ENCODE peak calls at places on chromosomes 16 and 17, in four cellular contexts. B is WTC11, A is tibial artery, E is esophagus squamous epithelium. D is an unnamed sample.

GRCh38 chr17:65515959-65516948 is 45.2 kb downstream of the AXIN2 start:
- DNase-seq in B (no peak), A (peak; percentile 50), E (no peak), D (no peak)

GRCh38 chr16:22789281-22789945 is 24.5 kb upstream of the HS3ST2 start:
- DNase-seq in B (no peak), A (no peak), E (no peak), D (no peak)

GRCh38 chr17:6575596-6575988 is 19.2 kb upstream of the PITPNM3 start:
- DNase-seq in B (no peak), A (no peak), E (no peak), D (no peak)

GRCh38 chr17:57016066-57016763 is 38.3 kb downstream of the SCPEP1 start:
- DNase-seq in B (peak; percentile 21), A (no peak), E (no peak), D (no peak)

GRCh38 chr17:496761-497586 is 144.4 kb upstream of the RPH3AL start:
- DNase-seq in B (no peak), A (no peak), E (no peak), D (no peak)

GRCh38 chr16:26762596-26762995 is 304.1 kb upstream of the C16orf82 start:
- DNase-seq in B (peak; percentile 12), A (no peak), E (no peak), D (no peak)

GRCh38 chr16:88005148-88005547 is 53.9 kb downstream of the BANP start:
- DNase-seq in B (peak; percentile 63), A (peak; percentile 39), E (no peak), D (no peak)

GRCh38 chr17:35898283-35899070 is 18.3 kb upstream of the CCL5 start:
- DNase-seq in B (no peak), A (peak; percentile 56), E (no peak), D (no peak)

GRCh38 chr17:79372470-79373238 is 238.2 kb downstream of the RBFOX3 start:
- DNase-seq in B (no peak), A (no peak), E (no peak), D (no peak)

GRCh38 chr17:17156107-17156506 is 50.0 kb downstream of the PLD6 start:
- DNase-seq in B (no peak), A (no peak), E (no peak), D (no peak)

GRCh38 chr16:89138843-89139520 is 32.6 kb upstream of the CDH15 start:
- DNase-seq in B (no peak), A (no peak), E (no peak), D (no peak)

DNA sequence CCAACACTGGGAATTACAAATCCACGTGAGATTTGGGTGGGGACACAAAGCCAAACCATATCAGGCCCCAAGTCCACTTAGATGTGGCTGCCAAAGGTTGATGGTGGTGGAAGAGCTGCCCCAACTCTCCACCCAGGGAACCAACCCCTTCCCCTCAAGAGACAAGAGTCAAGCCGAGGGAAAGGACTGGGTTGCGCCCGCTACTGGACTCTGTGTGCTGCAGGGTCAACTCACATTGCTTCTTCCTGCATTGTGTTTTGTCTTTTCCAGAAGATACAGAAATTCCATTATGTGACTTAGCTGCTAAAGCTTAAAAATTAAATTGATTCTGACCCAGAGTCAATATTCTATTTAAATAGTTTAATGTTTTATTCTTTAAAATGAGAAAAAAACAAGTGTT is 58.5 kb downstream of the ADAMTS18 start:
- DNase-seq in B (peak; percentile 59), A (no peak), E (no peak), D (no peak)
- TF ChIP-seq CTCF in B (peak; percentile 72), A (no peak), E (no peak), D (no peak)

DNA sequence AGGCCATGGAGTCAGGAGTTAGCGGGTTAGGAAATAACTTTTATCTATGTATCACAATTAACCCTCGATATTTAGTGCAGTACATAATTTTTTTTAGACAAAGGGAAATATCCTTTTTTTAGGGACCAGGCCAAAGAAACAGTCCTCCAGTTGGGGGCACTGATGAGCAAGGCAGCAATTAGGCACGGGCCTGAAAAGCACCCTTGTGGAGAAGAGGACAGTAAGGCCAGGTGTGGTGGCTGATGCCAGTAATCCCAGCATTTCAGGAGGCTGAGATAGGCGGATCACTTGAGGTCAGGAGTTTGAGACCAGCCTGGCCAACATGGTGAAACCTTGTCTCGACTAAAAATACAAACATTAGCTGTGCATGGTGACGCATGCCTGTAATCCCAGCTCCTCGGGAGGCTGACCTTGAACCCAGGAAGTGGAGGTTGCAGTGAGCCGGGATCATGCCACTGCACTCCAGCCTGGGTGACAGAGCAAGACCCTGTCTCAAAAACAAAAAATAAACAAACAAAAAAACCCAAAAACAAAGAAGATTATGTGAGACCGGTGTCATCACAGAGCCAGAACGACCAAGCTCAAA is 158.3 kb upstream of the NOL11 start:
- DNase-seq in B (peak; percentile 51), A (no peak), E (no peak), D (no peak)
- TF ChIP-seq CTCF in B (peak; percentile 28), A (no peak), E (no peak), D (peak; percentile 17)

GRCh38 chr17:38910325-38910724 is 15.1 kb upstream of the LASP1NB start:
- DNase-seq in B (no peak), A (no peak), E (no peak), D (no peak)
- TF ChIP-seq CTCF in B (no peak), A (no peak), E (no peak), D (no peak)

DNA sequence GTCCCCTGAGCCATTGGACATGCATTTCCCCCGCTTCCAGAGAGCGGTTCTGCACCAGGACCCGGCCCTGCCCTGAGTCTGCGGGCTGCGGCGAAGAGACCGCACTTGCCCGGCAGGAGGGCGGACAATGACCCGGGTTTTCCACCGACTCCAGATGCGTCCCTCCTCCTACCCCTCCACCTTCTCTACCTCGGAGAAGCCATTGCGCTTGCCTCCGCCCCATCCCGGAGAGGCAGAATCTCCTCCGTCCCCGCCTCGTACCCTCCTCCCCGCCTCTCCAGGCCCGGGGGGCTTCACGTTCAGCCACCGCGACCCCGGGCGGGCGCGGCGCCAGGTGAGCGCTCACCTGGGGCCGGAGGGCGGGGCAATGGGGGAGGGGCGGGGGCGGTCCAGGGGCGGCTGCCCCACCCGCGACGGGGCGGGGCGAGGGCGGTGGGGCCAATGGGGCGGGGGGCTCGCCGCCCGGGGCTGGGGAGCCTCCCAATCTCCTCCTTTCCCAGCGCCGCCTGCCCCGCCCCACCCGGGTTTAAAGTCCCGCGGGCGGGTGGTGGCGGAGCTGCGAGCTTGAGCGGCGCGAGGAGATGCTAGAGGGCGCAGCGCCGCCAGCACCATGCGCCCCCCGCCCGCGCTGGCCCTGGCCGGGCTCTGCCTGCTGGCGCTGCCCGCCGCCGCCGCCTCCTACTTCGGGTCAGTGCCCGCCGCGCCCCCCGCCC is at the start of gene WNT9B:
- DNase-seq in B (peak; percentile 80), A (no peak), E (no peak), D (no peak)
- TF ChIP-seq CTCF in B (no peak), A (no peak), E (no peak), D (no peak)

GRCh38 chr17:64216385-64217248 is 46.4 kb downstream of the TEX2 start:
- DNase-seq in B (peak; percentile 46), A (no peak), E (no peak), D (no peak)
- TF ChIP-seq CTCF in B (no peak), A (no peak), E (no peak), D (no peak)

GRCh38 chr16:9049241-9049640 is 42.2 kb upstream of the HAPSTR1 start:
- DNase-seq in B (no peak), A (no peak), E (no peak), D (no peak)

GRCh38 chr16:9048302-9048700 is 43.1 kb upstream of the HAPSTR1 start:
- DNase-seq in B (no peak), A (no peak), E (no peak), D (no peak)

GRCh38 chr16:9053006-9053601 is 38.3 kb upstream of the HAPSTR1 start:
- DNase-seq in B (peak; percentile 90), A (no peak), E (no peak), D (peak; percentile 67)

GRCh38 chr16:9047689-9048301 is 43.6 kb upstream of the HAPSTR1 start:
- DNase-seq in B (peak; percentile 24), A (peak; percentile 97), E (peak; percentile 29), D (peak; percentile 11)

GRCh38 chr16:9050102-9050830 is 41.2 kb upstream of the HAPSTR1 start:
- DNase-seq in B (peak; percentile 84), A (no peak), E (no peak), D (peak; percentile 15)
- TF ChIP-seq CTCF in B (peak; percentile 96), A (no peak), E (no peak), D (peak; percentile 53)

GRCh38 chr16:70254095-70254964 is 2.6 kb upstream of the EXOSC6 start:
- DNase-seq in B (no peak), A (no peak), E (no peak), D (no peak)
- TF ChIP-seq CTCF in B (no peak), A (no peak), E (peak; percentile 2), D (peak; percentile 34)

D was measured in neural crest cell.